ENCODE peak calls at places on chromosome 10, in four cellular contexts. R is cardiac muscle cell, F is heart left ventricle, K is ovary. U is an unnamed sample.
A peak's percentile ranks its signal among the peaks of the same experiment; 100 is the strongest.

GRCh38 chr10:52762088-52762487 is 10.5 kb downstream of the MBL2 start:
- DNase-seq in R (no peak), F (no peak), K (no peak), U (no peak)

GRCh38 chr10:102582181-102582580 is 62.1 kb upstream of the TRIM8 start:
- DNase-seq in R (no peak), F (no peak), K (no peak), U (no peak)

GRCh38 chr10:86936661-86937501 is 20.5 kb downstream of the MMRN2 start:
- DNase-seq in R (no peak), F (no peak), K (no peak), U (no peak)

GRCh38 chr10:42936580-42936979 is 140.3 kb upstream of the RET start:
- DNase-seq in R (no peak), F (no peak), K (no peak), U (no peak)

GRCh38 chr10:44398747-44399477 is 14.0 kb upstream of the CXCL12 start:
- DNase-seq in R (no peak), F (no peak), K (no peak), U (no peak)

GRCh38 chr10:48800283-48800675 is 115.6 kb downstream of the WDFY4 start:
- DNase-seq in R (no peak), F (no peak), K (no peak), U (no peak)

GRCh38 chr10:52213511-52213831 is 100.6 kb upstream of the DKK1 start:
- DNase-seq in R (peak; percentile 26), F (no peak), K (no peak), U (no peak)

GRCh38 chr10:47261121-47261520 is 38.9 kb upstream of the GDF10 start:
- DNase-seq in R (no peak), F (no peak), K (no peak), U (no peak)

GRCh38 chr10:128160335-128160734 is 34.1 kb upstream of the MKI67 start:
- DNase-seq in R (no peak), F (no peak), K (no peak), U (no peak)

GRCh38 chr10:49325131-49325915 is 26.4 kb downstream of the C10orf71 start:
- DNase-seq in R (no peak), F (no peak), K (no peak), U (no peak)

GRCh38 chr10:46226900-46227558 is 59.8 kb upstream of the ANTXRL start:
- DNase-seq in R (no peak), F (no peak), K (no peak), U (no peak)

GRCh38 chr10:111612273-111612672 is 535.4 kb downstream of the ADRA2A start:
- DNase-seq in R (no peak), F (no peak), K (no peak), U (no peak)

GRCh38 chr10:91969297-91969696 is 45.7 kb downstream of the BTAF1 start:
- DNase-seq in R (no peak), F (no peak), K (no peak), U (no peak)

GRCh38 chr10:130777507-130778165 is 533.9 kb downstream of the TCERG1L start:
- DNase-seq in R (no peak), F (no peak), K (no peak), U (no peak)

GRCh38 chr10:13271552-13272163 is 28.2 kb downstream of the PHYH start:
- DNase-seq in R (peak; percentile 29), F (peak; percentile 45), K (peak; percentile 52), U (peak; percentile 48)

GRCh38 chr10:104122273-104123107 is 519 bp downstream of the SFR1 start:
- DNase-seq in R (no peak), F (no peak), K (no peak), U (no peak)

GRCh38 chr10:20059084-20059835 is 243.0 kb downstream of the PLXDC2 start:
- DNase-seq in R (no peak), F (no peak), K (no peak), U (no peak)

GRCh38 chr10:16521311-16522016 is at the start of gene C1QL3:
- DNase-seq in R (peak; percentile 52), F (no peak), K (no peak), U (peak; percentile 53)

GRCh38 chr10:44650576-44651394 is 260.4 kb upstream of the TMEM72 start:
- DNase-seq in R (no peak), F (peak; percentile 32), K (peak; percentile 68), U (no peak)

GRCh38 chr10:124560377-124560776 is 98.8 kb downstream of the LHPP start:
- DNase-seq in R (peak; percentile 68), F (peak; percentile 79), K (no peak), U (no peak)

GRCh38 chr10:22652988-22653431 is 61.4 kb downstream of the PIP4K2A start:
- DNase-seq in R (no peak), F (no peak), K (no peak), U (no peak)

GRCh38 chr10:116124777-116125176 is 148.2 kb downstream of the GFRA1 start:
- DNase-seq in R (no peak), F (no peak), K (no peak), U (no peak)

GRCh38 chr10:65723525-65723924 is 1202.3 kb upstream of the LRRTM3 start:
- DNase-seq in R (no peak), F (no peak), K (no peak), U (no peak)

GRCh38 chr10:19788075-19788686 is 28.1 kb upstream of the PLXDC2 start:
- DNase-seq in R (peak; percentile 63), F (no peak), K (no peak), U (peak; percentile 47)

GRCh38 chr10:96996275-96996980 is 164.3 kb downstream of the LCOR start:
- DNase-seq in R (no peak), F (no peak), K (no peak), U (no peak)

GRCh38 chr10:76558586-76558985 is 1079.0 kb downstream of the KCNMA1 start:
- DNase-seq in R (no peak), F (no peak), K (peak; percentile 45), U (no peak)

GRCh38 chr10:46229144-46229563 is 57.6 kb upstream of the ANTXRL start:
- DNase-seq in R (peak; percentile 61), F (no peak), K (no peak), U (peak; percentile 42)

GRCh38 chr10:48205918-48206317 is 68.6 kb downstream of the FRMPD2 start:
- DNase-seq in R (no peak), F (no peak), K (no peak), U (no peak)

GRCh38 chr10:102645741-102646609 is 1.7 kb downstream of the TRIM8 start:
- DNase-seq in R (peak; percentile 68), F (peak; percentile 95), K (peak; percentile 85), U (peak; percentile 55)

GRCh38 chr10:106175760-106176377 is 988.6 kb downstream of the SORCS1 start:
- DNase-seq in R (peak; percentile 14), F (no peak), K (no peak), U (no peak)
- TF ChIP-seq CTCF in R (peak; percentile 54), F (peak; percentile 53), K (no peak), U (peak; percentile 53)

GRCh38 chr10:32000937-32001336 is 55.3 kb downstream of the KIF5B start:
- DNase-seq in R (no peak), F (no peak), K (no peak), U (no peak)

GRCh38 chr10:31999836-32000235 is 56.4 kb downstream of the KIF5B start:
- DNase-seq in R (no peak), F (no peak), K (no peak), U (no peak)

GRCh38 chr10:32007026-32007425 is 49.2 kb downstream of the KIF5B start:
- DNase-seq in R (no peak), F (no peak), K (no peak), U (no peak)

GRCh38 chr10:32004161-32004591 is 52.0 kb downstream of the KIF5B start:
- DNase-seq in R (peak; percentile 9), F (peak; percentile 64), K (no peak), U (no peak)

GRCh38 chr10:32005050-32005449 is 51.2 kb downstream of the KIF5B start:
- DNase-seq in R (peak; percentile 56), F (no peak), K (no peak), U (peak; percentile 8)
- TF ChIP-seq CTCF in R (peak; percentile 67), F (peak; percentile 42), K (no peak), U (peak; percentile 44)

GRCh38 chr10:122033224-122033926 is 44.4 kb downstream of the TACC2 start:
- DNase-seq in R (no peak), F (peak; percentile 38), K (no peak), U (no peak)

GRCh38 chr10:122030200-122030552 is 41.2 kb downstream of the TACC2 start:
- DNase-seq in R (no peak), F (no peak), K (no peak), U (no peak)

GRCh38 chr10:122034149-122034756 is 45.3 kb downstream of the TACC2 start:
- DNase-seq in R (no peak), F (no peak), K (no peak), U (no peak)

GRCh38 chr10:122029503-122030199 is 40.7 kb downstream of the TACC2 start:
- DNase-seq in R (no peak), F (peak; percentile 70), K (no peak), U (no peak)
- TF ChIP-seq CTCF in R (no peak), F (no peak), K (no peak), U (no peak)

GRCh38 chr10:113572520-113573290 is 19.9 kb downstream of the HABP2 start:
- DNase-seq in R (no peak), F (no peak), K (no peak), U (no peak)

GRCh38 chr10:113578766-113579165 is 25.9 kb downstream of the HABP2 start:
- DNase-seq in R (no peak), F (no peak), K (no peak), U (no peak)

GRCh38 chr10:113581092-113581491 is 28.2 kb downstream of the HABP2 start:
- DNase-seq in R (no peak), F (no peak), K (no peak), U (no peak)

GRCh38 chr10:113573368-113573767 is 20.5 kb downstream of the HABP2 start:
- DNase-seq in R (no peak), F (no peak), K (no peak), U (no peak)

DNA sequence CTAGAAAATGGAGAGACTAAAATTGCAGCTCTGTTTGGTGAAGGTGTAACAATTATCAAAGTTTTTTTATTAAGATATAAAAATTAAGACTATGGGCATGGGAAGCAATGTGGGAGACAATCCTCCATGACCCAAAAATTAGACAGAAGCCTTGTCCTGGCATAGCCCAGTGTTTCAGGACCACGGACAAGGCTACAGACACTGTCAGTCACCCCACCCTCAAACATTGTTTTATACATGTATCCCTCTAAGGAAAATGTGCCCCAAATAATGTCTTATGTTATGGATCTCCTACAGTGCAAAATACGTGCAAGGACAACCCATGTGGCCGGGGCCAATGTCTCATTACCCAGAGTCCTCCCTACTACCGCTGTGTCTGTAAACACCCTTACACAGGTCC is 24.0 kb downstream of the HABP2 start:
- DNase-seq in R (peak; percentile 79), F (no peak), K (no peak), U (peak; percentile 74)
- TF ChIP-seq CTCF in R (no peak), F (no peak), K (no peak), U (no peak)

GRCh38 chr10:79129361-79129997 is 60.7 kb downstream of the ZMIZ1 start:
- DNase-seq in R (peak; percentile 73), F (peak; percentile 60), K (peak; percentile 74), U (peak; percentile 79)
- TF ChIP-seq CTCF in R (no peak), F (no peak), K (no peak), U (no peak)

GRCh38 chr10:72081772-72082590 is 6.4 kb downstream of the SPOCK2 start:
- DNase-seq in R (no peak), F (no peak), K (no peak), U (no peak)
- TF ChIP-seq CTCF in R (no peak), F (no peak), K (no peak), U (no peak)

DNA sequence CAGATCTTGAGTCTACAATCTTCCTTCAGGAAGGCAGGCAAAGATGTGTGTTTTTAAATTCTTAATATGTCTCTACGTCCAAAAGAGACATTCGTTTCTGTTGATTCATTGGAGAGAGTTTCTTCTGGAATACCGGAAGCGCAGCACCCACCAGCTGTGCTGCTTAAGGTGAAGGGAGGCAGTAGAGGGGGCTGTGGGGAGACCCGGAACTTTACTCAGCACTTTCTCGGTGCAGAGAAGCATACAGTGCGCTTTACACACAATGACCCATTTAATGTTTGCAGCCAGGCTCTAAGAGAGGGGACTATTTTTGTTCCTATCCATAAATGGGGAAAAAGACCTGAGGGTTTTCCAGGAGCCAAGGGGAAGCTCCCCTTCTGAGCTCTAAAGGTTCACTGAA is 160.2 kb upstream of the PITRM1 start:
- DNase-seq in R (no peak), F (no peak), K (no peak), U (no peak)
- TF ChIP-seq CTCF in R (no peak), F (no peak), K (no peak), U (no peak)